ENCODE peak calls at places on chromosomes 1 and 21, in four cellular contexts. One of them, this sample, is unnamed.

GRCh38 chr1:27359822-27360158 is 7.0 kb downstream of the MAP3K6 start:
- DNase-seq in GM20000: no peak
- DNase-seq in GM06990: no peak
- DNase-seq in fibroblast of the conjunctiva: no peak
- DNase-seq in this sample: no peak

GRCh38 chr1:205678286-205679111 is 1.8 kb downstream of the SLC45A3 start:
- DNase-seq in fibroblast of the conjunctiva: no peak
- DNase-seq in GM20000: no peak
- DNase-seq in GM06990: no peak
- DNase-seq in this sample: no peak

GRCh38 chr1:218323568-218324225 is 21.4 kb upstream of the TGFB2 start:
- DNase-seq in GM20000: no peak
- DNase-seq in fibroblast of the conjunctiva: no peak
- DNase-seq in GM06990: no peak
- DNase-seq in this sample: no peak

GRCh38 chr1:21852282-21853129 is 40.4 kb downstream of the LDLRAD2 start:
- DNase-seq in fibroblast of the conjunctiva: no peak
- DNase-seq in GM06990: peak; percentile 50
- DNase-seq in GM20000: peak; percentile 84
- DNase-seq in this sample: no peak

GRCh38 chr1:2180297-2181245 is 14.0 kb downstream of the FAAP20 start:
- DNase-seq in GM20000: no peak
- DNase-seq in fibroblast of the conjunctiva: no peak
- DNase-seq in GM06990: no peak
- DNase-seq in this sample: no peak

GRCh38 chr1:2801535-2802291 is at the start of gene TTC34:
- DNase-seq in GM06990: no peak
- DNase-seq in GM20000: peak; percentile 75
- DNase-seq in fibroblast of the conjunctiva: no peak
- DNase-seq in this sample: peak; percentile 20

GRCh38 chr1:6996371-6996770 is 211.1 kb downstream of the CAMTA1 start:
- DNase-seq in GM06990: no peak
- DNase-seq in GM20000: peak; percentile 69
- DNase-seq in fibroblast of the conjunctiva: no peak
- DNase-seq in this sample: no peak

GRCh38 chr1:96845464-96845863 is 123.9 kb downstream of the PTBP2 start:
- DNase-seq in fibroblast of the conjunctiva: no peak
- DNase-seq in GM20000: peak; percentile 49
- DNase-seq in GM06990: peak; percentile 13
- DNase-seq in this sample: no peak

GRCh38 chr21:44455524-44456206 is 355 bp downstream of the LRRC3 start:
- DNase-seq in fibroblast of the conjunctiva: no peak
- DNase-seq in GM20000: peak; percentile 78
- DNase-seq in GM06990: peak; percentile 50
- DNase-seq in this sample: no peak

GRCh38 chr1:9182784-9183257 is 51.8 kb upstream of the H6PD start:
- DNase-seq in GM06990: peak; percentile 55
- DNase-seq in fibroblast of the conjunctiva: no peak
- DNase-seq in GM20000: peak; percentile 81
- DNase-seq in this sample: no peak

GRCh38 chr1:43367026-43367903 is 546 bp downstream of the ELOVL1 start:
- DNase-seq in fibroblast of the conjunctiva: no peak
- DNase-seq in GM06990: peak; percentile 57
- DNase-seq in GM20000: peak; percentile 59
- DNase-seq in this sample: no peak

GRCh38 chr1:184626076-184627011 is 128.3 kb downstream of the EDEM3 start:
- DNase-seq in fibroblast of the conjunctiva: no peak
- DNase-seq in GM06990: no peak
- DNase-seq in GM20000: peak; percentile 15
- DNase-seq in this sample: no peak

This sample was measured in activated CD8-positive, alpha-beta memory T cell treated with anti-CD3 and anti-CD28 coated beads for 48 hours.